ENCODE peak calls at places on chromosomes 6 and 20, in seven cellular contexts. N is NCI-H2227 treated with DMSO at 0.1 percent for 48 hours; R is amygdala; E is NCI-H1105; W is activated T-helper 9 cell treated with anti-CD3 and anti-CD28 coated beads, Interleukin-2, amount 50 U/mL, for 16 hours; F is HEK293T; I is LNCaP clone FGC. K is an unnamed sample.
A peak's percentile ranks its signal among the peaks of the same experiment; 100 is the strongest.

GRCh38 chr6:116983375-116983774 is 106.3 kb downstream of the RFX6 start:
- DNase-seq in I (no peak), W (no peak), F (no peak), N (no peak), R (no peak), E (no peak), K (no peak)

GRCh38 chr20:2658414-2659354 is 5.3 kb downstream of the IDH3B start:
- DNase-seq in F (no peak), I (no peak), W (no peak), E (no peak), N (no peak), R (no peak), K (no peak)

GRCh38 chr6:133341607-133342158 is 100.5 kb downstream of the EYA4 start:
- DNase-seq in I (no peak), F (peak; percentile 52), W (no peak), E (peak; percentile 75), R (no peak), N (no peak), K (no peak)

GRCh38 chr20:59776626-59777320 is 156.7 kb downstream of the SYCP2 start:
- DNase-seq in W (no peak), F (no peak), I (no peak), R (no peak), E (no peak), N (no peak), K (no peak)

GRCh38 chr6:105363100-105363754 is 39.7 kb downstream of the PREP start:
- DNase-seq in F (no peak), N (peak; percentile 34), I (no peak), R (no peak), E (peak; percentile 33), W (no peak), K (no peak)

GRCh38 chr6:33208089-33208967 is at the start of gene RING1:
- DNase-seq in F (peak; percentile 89), R (peak; percentile 74), E (peak; percentile 52), N (peak; percentile 73), I (no peak), W (peak; percentile 79), K (peak; percentile 76)

GRCh38 chr20:36339646-36340592 is 33.8 kb downstream of the DLGAP4 start:
- DNase-seq in N (no peak), R (no peak), F (no peak), I (no peak), E (no peak), W (no peak), K (no peak)

GRCh38 chr6:3617681-3618299 is 133.7 kb downstream of the PXDC1 start:
- DNase-seq in E (no peak), W (no peak), F (no peak), R (no peak), I (no peak), N (no peak), K (no peak)

GRCh38 chr6:75157336-75157735 is 48.5 kb downstream of the COL12A1 start:
- DNase-seq in I (no peak), W (no peak), R (no peak), F (no peak), N (no peak), E (no peak), K (no peak)

GRCh38 chr20:23049933-23050838 is 714 bp upstream of the THBD start:
- DNase-seq in F (peak; percentile 9), N (no peak), I (no peak), W (no peak), E (no peak), R (no peak), K (peak; percentile 42)

GRCh38 chr20:21522479-21523397 is 8.9 kb upstream of the NKX2-2 start:
- DNase-seq in R (peak; percentile 49), F (peak; percentile 61), I (no peak), N (no peak), W (no peak), E (peak; percentile 75), K (no peak)

GRCh38 chr6:157461000-157461915 is 80.3 kb downstream of the ZDHHC14 start:
- DNase-seq in N (no peak), W (peak; percentile 37), F (peak; percentile 72), R (no peak), I (no peak), E (no peak), K (no peak)

GRCh38 chr6:69232506-69233194 is 564.2 kb downstream of the LMBRD1 start:
- DNase-seq in R (peak; percentile 36), E (peak; percentile 52), W (no peak), F (peak; percentile 78), I (peak; percentile 11), N (peak; percentile 81), K (no peak)

GRCh38 chr6:170305772-170306323 is 710 bp upstream of the FAM120B start:
- DNase-seq in F (no peak), W (no peak), I (no peak), E (no peak), N (no peak), R (no peak), K (no peak)

GRCh38 chr6:132961610-132962009 is 147.2 kb downstream of the RPS12 start:
- DNase-seq in N (no peak), E (no peak), F (no peak), W (no peak), R (no peak), I (no peak), K (peak; percentile 11)

GRCh38 chr6:4004249-4004648 is 74.7 kb downstream of the FAM217A start:
- DNase-seq in F (no peak), W (no peak), I (no peak), R (no peak), N (no peak), E (no peak), K (no peak)

GRCh38 chr6:103236923-103237322 is 1622.8 kb downstream of the HACE1 start:
- DNase-seq in F (no peak), E (no peak), W (no peak), R (no peak), N (no peak), I (peak; percentile 14), K (no peak)

GRCh38 chr6:150312395-150312794 is 56.4 kb upstream of the IYD start:
- DNase-seq in F (no peak), W (no peak), N (no peak), R (no peak), E (no peak), I (no peak), K (no peak)

GRCh38 chr6:14396826-14397517 is 279.4 kb downstream of the CD83 start:
- DNase-seq in F (no peak), W (no peak), E (no peak), I (no peak), N (no peak), R (no peak), K (no peak)

GRCh38 chr6:93894521-93894920 is 475.2 kb upstream of the EPHA7 start:
- DNase-seq in F (no peak), N (no peak), I (no peak), R (no peak), E (no peak), W (no peak), K (no peak)

GRCh38 chr20:61937963-61938838 is 127.5 kb downstream of the TAF4 start:
- DNase-seq in E (no peak), I (no peak), N (no peak), W (no peak), F (no peak), R (no peak), K (no peak)

GRCh38 chr6:16639689-16640480 is 121.4 kb downstream of the ATXN1 start:
- DNase-seq in E (no peak), F (no peak), W (no peak), N (no peak), R (no peak), I (no peak), K (no peak)

GRCh38 chr20:55580475-55580874 is 424.8 kb downstream of the CBLN4 start:
- DNase-seq in I (no peak), E (no peak), W (no peak), N (no peak), R (no peak), F (no peak), K (no peak)

GRCh38 chr20:38581013-38581412 is at the start of gene ADIG:
- DNase-seq in W (no peak), E (peak; percentile 6), I (no peak), N (no peak), R (no peak), F (no peak), K (no peak)

GRCh38 chr6:142551145-142551811 is 249.5 kb downstream of the ADGRG6 start:
- DNase-seq in I (no peak), N (no peak), F (no peak), W (peak; percentile 3), E (no peak), R (no peak), K (no peak)

GRCh38 chr6:116461563-116462507 is 660 bp downstream of the CALHM6 start:
- DNase-seq in F (no peak), E (no peak), R (peak; percentile 9), N (peak; percentile 45), W (peak; percentile 37), I (no peak), K (peak; percentile 84)

GRCh38 chr20:58701431-58702160 is 9.0 kb downstream of the NPEPL1 start:
- DNase-seq in F (no peak), W (no peak), N (no peak), E (no peak), R (no peak), I (no peak), K (no peak)

GRCh38 chr6:162621246-162621645 is 106.3 kb downstream of the PRKN start:
- DNase-seq in E (no peak), W (no peak), R (no peak), N (no peak), I (peak; percentile 35), F (peak; percentile 53), K (no peak)

GRCh38 chr20:56439784-56440291 is 27.8 kb downstream of the CASS4 start:
- DNase-seq in E (no peak), N (no peak), R (no peak), I (no peak), W (no peak), F (no peak), K (no peak)

GRCh38 chr20:10781526-10781925 is 107.7 kb upstream of the JAG1 start:
- DNase-seq in F (no peak), N (no peak), R (no peak), I (no peak), W (no peak), E (no peak), K (no peak)

GRCh38 chr6:108653864-108654402 is 93.2 kb downstream of the FOXO3 start:
- DNase-seq in F (no peak), I (no peak), R (no peak), W (no peak), E (no peak), N (no peak), K (no peak)

GRCh38 chr6:131769385-131770141 is 38.3 kb upstream of the ENPP1 start:
- DNase-seq in I (no peak), F (no peak), R (no peak), N (no peak), E (no peak), W (no peak), K (no peak)